ENCODE peak calls at places on chromosomes 12 and 14, in four cellular contexts. One of them, this sample, is unnamed.
A peak's percentile ranks its signal among the peaks of the same experiment; 100 is the strongest.

GRCh38 chr12:92257261-92257660 is 111.6 kb upstream of the BTG1 start:
- DNase-seq in astrocyte: no peak
- DNase-seq in GM23338: no peak
- DNase-seq in tibial nerve: no peak
- DNase-seq in this sample: no peak

GRCh38 chr14:33855672-33856071 is 95.2 kb downstream of the EGLN3 start:
- DNase-seq in astrocyte: no peak
- DNase-seq in GM23338: peak; percentile 46
- DNase-seq in tibial nerve: no peak
- DNase-seq in this sample: no peak

GRCh38 chr14:65410640-65411039 is 1.9 kb upstream of the FUT8 start:
- DNase-seq in astrocyte: no peak
- DNase-seq in GM23338: no peak
- DNase-seq in tibial nerve: no peak
- DNase-seq in this sample: no peak

GRCh38 chr12:76310110-76310509 is 38.1 kb downstream of the BBS10 start:
- DNase-seq in astrocyte: peak; percentile 59
- DNase-seq in GM23338: no peak
- DNase-seq in tibial nerve: no peak
- DNase-seq in this sample: no peak

GRCh38 chr12:91414147-91414546 is 231.5 kb upstream of the DCN start:
- DNase-seq in astrocyte: no peak
- DNase-seq in GM23338: no peak
- DNase-seq in tibial nerve: no peak
- DNase-seq in this sample: no peak

GRCh38 chr14:33714527-33715222 is 236.2 kb downstream of the EGLN3 start:
- DNase-seq in astrocyte: peak; percentile 57
- DNase-seq in GM23338: no peak
- DNase-seq in tibial nerve: no peak
- DNase-seq in this sample: no peak

GRCh38 chr12:51189790-51190355 is 16.9 kb upstream of the TFCP2 start:
- DNase-seq in astrocyte: no peak
- DNase-seq in GM23338: no peak
- DNase-seq in tibial nerve: no peak
- DNase-seq in this sample: no peak

GRCh38 chr14:100975668-100976067 is 72.1 kb upstream of the RTL1 start:
- DNase-seq in astrocyte: peak; percentile 53
- DNase-seq in GM23338: no peak
- DNase-seq in tibial nerve: no peak
- DNase-seq in this sample: no peak

GRCh38 chr12:96225003-96225855 is 31.1 kb downstream of the ELK3 start:
- DNase-seq in astrocyte: no peak
- DNase-seq in GM23338: no peak
- DNase-seq in tibial nerve: no peak
- DNase-seq in this sample: no peak

GRCh38 chr12:65878540-65878939 is 54.3 kb downstream of the HMGA2 start:
- DNase-seq in astrocyte: peak; percentile 20
- DNase-seq in GM23338: peak; percentile 76
- DNase-seq in tibial nerve: no peak
- DNase-seq in this sample: no peak

GRCh38 chr12:112936264-112936663 is 2.0 kb upstream of the OAS3 start:
- DNase-seq in astrocyte: no peak
- DNase-seq in GM23338: no peak
- DNase-seq in tibial nerve: no peak
- DNase-seq in this sample: no peak

GRCh38 chr12:77625441-77625840 is 205.3 kb upstream of the NAV3 start:
- DNase-seq in astrocyte: peak; percentile 92
- DNase-seq in GM23338: no peak
- DNase-seq in tibial nerve: no peak
- DNase-seq in this sample: no peak

GRCh38 chr14:53620325-53620716 is 336.3 kb downstream of the BMP4 start:
- DNase-seq in astrocyte: peak; percentile 57
- DNase-seq in GM23338: no peak
- DNase-seq in tibial nerve: no peak
- DNase-seq in this sample: no peak

GRCh38 chr12:50806176-50806575 is 36.5 kb upstream of the TMPRSS12 start:
- DNase-seq in astrocyte: no peak
- DNase-seq in GM23338: no peak
- DNase-seq in tibial nerve: no peak
- DNase-seq in this sample: no peak

GRCh38 chr14:103104389-103104653 is 9.8 kb downstream of the EXOC3L4 start:
- DNase-seq in astrocyte: no peak
- DNase-seq in GM23338: no peak
- DNase-seq in tibial nerve: no peak
- DNase-seq in this sample: no peak

GRCh38 chr14:61973981-61974380 is 211.8 kb downstream of the SNAPC1 start:
- DNase-seq in astrocyte: peak; percentile 72
- DNase-seq in GM23338: no peak
- DNase-seq in tibial nerve: no peak
- DNase-seq in this sample: no peak

GRCh38 chr14:61511558-61511924 is 183.8 kb upstream of the HIF1A start:
- DNase-seq in astrocyte: no peak
- DNase-seq in GM23338: no peak
- DNase-seq in tibial nerve: no peak
- DNase-seq in this sample: no peak

GRCh38 chr12:107903377-107904061 is 129.0 kb downstream of the ASCL4 start:
- DNase-seq in astrocyte: no peak
- DNase-seq in GM23338: peak; percentile 91
- DNase-seq in tibial nerve: peak; percentile 17
- DNase-seq in this sample: no peak

GRCh38 chr14:21066882-21067502 is 3.1 kb upstream of the ARHGEF40 start:
- DNase-seq in astrocyte: no peak
- DNase-seq in GM23338: peak; percentile 49
- DNase-seq in tibial nerve: no peak
- DNase-seq in this sample: no peak

GRCh38 chr12:123270380-123271181 is 1.1 kb downstream of the CDK2AP1 start:
- DNase-seq in astrocyte: peak; percentile 20
- DNase-seq in GM23338: peak; percentile 34
- DNase-seq in tibial nerve: no peak
- DNase-seq in this sample: no peak

GRCh38 chr14:104322531-104323466 is 184.4 kb downstream of the KIF26A start:
- DNase-seq in astrocyte: no peak
- DNase-seq in GM23338: no peak
- DNase-seq in tibial nerve: no peak
- DNase-seq in this sample: no peak

GRCh38 chr14:72177246-72177645 is 245.0 kb downstream of the RGS6 start:
- DNase-seq in astrocyte: no peak
- DNase-seq in GM23338: no peak
- DNase-seq in tibial nerve: no peak
- DNase-seq in this sample: no peak

GRCh38 chr14:94768521-94769412 is 1.1 kb downstream of the GSC start:
- DNase-seq in astrocyte: no peak
- DNase-seq in GM23338: peak; percentile 72
- DNase-seq in tibial nerve: peak; percentile 23
- DNase-seq in this sample: no peak

GRCh38 chr12:113658030-113658655 is 186.5 kb upstream of the LHX5 start:
- DNase-seq in astrocyte: no peak
- DNase-seq in GM23338: no peak
- DNase-seq in tibial nerve: no peak
- DNase-seq in this sample: no peak

GRCh38 chr12:112353389-112353788 is 28.8 kb downstream of the HECTD4 start:
- DNase-seq in astrocyte: peak; percentile 25
- DNase-seq in GM23338: no peak
- DNase-seq in tibial nerve: no peak
- DNase-seq in this sample: no peak

GRCh38 chr12:49092086-49092815 is 2.4 kb downstream of the DHH start:
- DNase-seq in astrocyte: no peak
- DNase-seq in GM23338: peak; percentile 90
- DNase-seq in tibial nerve: peak; percentile 45
- DNase-seq in this sample: no peak

GRCh38 chr14:103059556-103059955 is 2.2 kb upstream of the CDC42BPB start:
- DNase-seq in astrocyte: no peak
- DNase-seq in GM23338: no peak
- DNase-seq in tibial nerve: no peak
- DNase-seq in this sample: no peak

GRCh38 chr12:81502912-81503695 is 256.0 kb downstream of the PPFIA2 start:
- DNase-seq in astrocyte: peak; percentile 99
- DNase-seq in GM23338: no peak
- DNase-seq in tibial nerve: no peak
- DNase-seq in this sample: no peak

GRCh38 chr14:49692895-49693737 is at the start of gene KLHDC1:
- DNase-seq in astrocyte: peak; percentile 66
- DNase-seq in GM23338: peak; percentile 83
- DNase-seq in tibial nerve: peak; percentile 76
- DNase-seq in this sample: peak; percentile 65

GRCh38 chr12:120101617-120102016 is 14.9 kb downstream of the RAB35 start:
- DNase-seq in astrocyte: no peak
- DNase-seq in GM23338: no peak
- DNase-seq in tibial nerve: no peak
- DNase-seq in this sample: no peak

GRCh38 chr14:75724414-75725204 is 63.6 kb downstream of the TTLL5 start:
- DNase-seq in astrocyte: no peak
- DNase-seq in GM23338: no peak
- DNase-seq in tibial nerve: no peak
- DNase-seq in this sample: no peak

GRCh38 chr14:103607039-103607668 is 21.9 kb upstream of the KLC1 start:
- DNase-seq in astrocyte: peak; percentile 92
- DNase-seq in GM23338: peak; percentile 65
- DNase-seq in tibial nerve: peak; percentile 58
- DNase-seq in this sample: peak; percentile 25

GRCh38 chr14:103847954-103848719 is 762 bp upstream of the PPP1R13B start:
- DNase-seq in astrocyte: no peak
- DNase-seq in GM23338: peak; percentile 63
- DNase-seq in tibial nerve: no peak
- DNase-seq in this sample: peak; percentile 30

DNA sequence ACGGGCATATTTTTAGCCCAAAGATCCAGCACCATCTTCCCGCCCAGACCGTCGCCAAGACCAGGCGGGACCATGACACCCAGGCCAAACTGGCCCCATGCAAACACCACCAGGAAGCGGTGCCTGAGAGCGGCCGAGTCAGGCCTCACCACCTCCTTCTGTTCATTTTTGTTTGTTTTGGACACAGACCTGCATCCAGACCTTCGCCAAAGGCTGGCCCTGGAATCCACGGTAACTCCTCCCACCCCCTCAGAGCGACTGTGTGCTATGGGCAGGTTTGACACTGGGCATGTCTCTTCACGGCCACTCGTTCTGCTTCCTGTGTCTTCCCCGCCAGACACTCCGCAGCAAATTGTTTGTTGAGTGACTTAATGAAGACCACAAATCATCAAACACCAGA is 47.2 kb downstream of the NCOR2 start:
- DNase-seq in astrocyte: peak; percentile 77
- DNase-seq in GM23338: no peak
- DNase-seq in tibial nerve: no peak
- DNase-seq in this sample: no peak
- H3K27ac ChIP-seq in astrocyte: peak overlapping the region; percentile 98
- H3K27ac ChIP-seq in GM23338: no peak overlapping the region
- H3K27ac ChIP-seq in tibial nerve: peak overlapping the region; percentile 92
- H3K27ac ChIP-seq in this sample: no peak overlapping the region

GRCh38 chr14:91311284-91311662 is 66.8 kb upstream of the GPR68 start:
- DNase-seq in astrocyte: no peak
- DNase-seq in GM23338: no peak
- DNase-seq in tibial nerve: no peak
- DNase-seq in this sample: peak; percentile 44
- H3K4me3 ChIP-seq in astrocyte: no peak overlapping the region
- H3K4me3 ChIP-seq in GM23338: no peak overlapping the region
- H3K4me3 ChIP-seq in tibial nerve: no peak overlapping the region
- H3K4me3 ChIP-seq in this sample: no peak overlapping the region

GRCh38 chr12:27112891-27113290 is 30.5 kb upstream of the C12orf71 start:
- DNase-seq in astrocyte: no peak
- DNase-seq in GM23338: no peak
- DNase-seq in tibial nerve: no peak
- DNase-seq in this sample: no peak
- H3K27ac ChIP-seq in astrocyte: no peak overlapping the region
- H3K27ac ChIP-seq in GM23338: no peak overlapping the region
- H3K27ac ChIP-seq in tibial nerve: no peak overlapping the region
- H3K27ac ChIP-seq in this sample: no peak overlapping the region

GRCh38 chr14:24441485-24441884 is 1.1 kb downstream of the SDR39U1 start:
- DNase-seq in astrocyte: no peak
- DNase-seq in GM23338: no peak
- DNase-seq in tibial nerve: no peak
- DNase-seq in this sample: no peak

GRCh38 chr14:24441904-24442239 is 704 bp downstream of the SDR39U1 start:
- DNase-seq in astrocyte: peak; percentile 49
- DNase-seq in GM23338: peak; percentile 64
- DNase-seq in tibial nerve: no peak
- DNase-seq in this sample: no peak

GRCh38 chr14:24440606-24441399 is 1.8 kb downstream of the SDR39U1 start:
- DNase-seq in astrocyte: no peak
- DNase-seq in GM23338: no peak
- DNase-seq in tibial nerve: no peak
- DNase-seq in this sample: no peak

GRCh38 chr14:24442240-24443052 is at the start of gene SDR39U1:
- DNase-seq in astrocyte: peak; percentile 94
- DNase-seq in GM23338: peak; percentile 99
- DNase-seq in tibial nerve: peak; percentile 91
- DNase-seq in this sample: peak; percentile 96

DNA sequence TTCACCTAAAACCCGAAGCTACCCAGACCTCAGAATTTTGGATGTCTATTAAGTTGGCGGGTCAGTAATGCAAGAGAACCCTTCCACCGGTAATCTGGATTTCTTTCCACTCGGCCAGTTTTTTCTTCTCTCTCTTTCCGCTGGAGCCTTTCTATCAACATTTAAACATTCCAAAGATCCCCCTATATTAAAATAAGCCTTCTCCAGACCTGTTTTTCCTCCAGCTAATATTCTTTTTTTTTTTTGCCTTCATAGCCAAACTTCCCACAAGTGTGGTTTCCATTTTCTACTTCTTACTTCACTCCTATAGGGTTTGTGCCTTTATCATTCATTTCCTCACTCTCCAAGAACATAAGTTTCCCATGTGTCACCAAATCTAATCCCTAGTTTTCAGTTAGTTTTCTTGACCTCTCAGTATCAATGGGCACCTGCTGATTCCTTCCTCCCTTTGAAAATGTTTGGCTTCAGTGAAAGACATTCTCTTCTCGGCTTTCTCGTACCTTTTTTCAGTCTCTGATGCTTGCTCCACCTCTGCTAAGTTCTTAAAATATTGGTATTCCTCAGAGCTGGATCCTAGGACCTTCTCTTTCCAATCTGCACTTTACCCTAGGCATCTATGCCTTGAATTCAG is 592 bp upstream of the SDR39U1 start:
- DNase-seq in astrocyte: no peak
- DNase-seq in GM23338: no peak
- DNase-seq in tibial nerve: no peak
- DNase-seq in this sample: no peak
- H3K4me3 ChIP-seq in astrocyte: peak overlapping the region; percentile 81
- H3K4me3 ChIP-seq in GM23338: peak overlapping the region; percentile 70
- H3K4me3 ChIP-seq in tibial nerve: peak overlapping the region; percentile 90
- H3K4me3 ChIP-seq in this sample: peak overlapping the region; percentile 89

DNA sequence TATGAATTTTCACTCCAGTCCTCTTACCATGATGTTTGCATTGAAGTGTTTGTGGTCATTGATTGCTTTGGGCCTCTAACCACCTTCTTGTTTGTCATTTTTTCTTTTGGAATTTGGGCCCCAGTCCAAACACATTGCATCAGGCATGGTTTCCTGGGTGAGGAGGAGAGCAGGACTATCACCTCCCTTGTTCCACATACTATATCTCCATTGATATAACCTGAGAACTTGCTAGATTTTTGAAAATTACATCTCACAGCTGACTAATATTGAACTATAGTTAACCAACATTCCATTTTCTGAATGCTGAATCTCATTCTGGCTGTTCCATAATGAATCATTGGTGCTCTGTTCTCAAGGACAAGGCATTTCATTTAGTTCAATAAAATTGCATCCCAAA is 329.2 kb downstream of the ZFP36L1 start:
- DNase-seq in astrocyte: no peak
- DNase-seq in GM23338: no peak
- DNase-seq in tibial nerve: no peak
- DNase-seq in this sample: no peak
- H3K27ac ChIP-seq in astrocyte: no peak overlapping the region
- H3K27ac ChIP-seq in GM23338: no peak overlapping the region
- H3K27ac ChIP-seq in tibial nerve: no peak overlapping the region
- H3K27ac ChIP-seq in this sample: no peak overlapping the region